ENCODE peak calls at places on chromosomes 16 and 17, in five cellular contexts. One of them, this sample, is unnamed.

GRCh38 chr16:73739049-73739769 is 557.4 kb upstream of the PSMD7 start:
- DNase-seq in fibroblast of the aortic adventitia: no peak
- DNase-seq in mucosa of descending colon: no peak
- DNase-seq in A549: no peak
- DNase-seq in astrocyte of the cerebellum: no peak
- DNase-seq in this sample: no peak

GRCh38 chr17:66426397-66427033 is 124.1 kb downstream of the PRKCA start:
- DNase-seq in mucosa of descending colon: no peak
- DNase-seq in A549: peak
- DNase-seq in astrocyte of the cerebellum: no peak
- DNase-seq in fibroblast of the aortic adventitia: peak
- DNase-seq in this sample: no peak

GRCh38 chr16:87628940-87629339 is 26.6 kb downstream of the JPH3 start:
- DNase-seq in mucosa of descending colon: no peak
- DNase-seq in A549: peak
- DNase-seq in astrocyte of the cerebellum: no peak
- DNase-seq in fibroblast of the aortic adventitia: peak
- DNase-seq in this sample: peak

GRCh38 chr16:30009990-30010816 is 624 bp downstream of the DOC2A start:
- DNase-seq in mucosa of descending colon: no peak
- DNase-seq in astrocyte of the cerebellum: no peak
- DNase-seq in fibroblast of the aortic adventitia: no peak
- DNase-seq in A549: no peak
- DNase-seq in this sample: no peak

GRCh38 chr17:64938925-64939474 is 19.7 kb upstream of the LRRC37A3 start:
- DNase-seq in mucosa of descending colon: peak
- DNase-seq in fibroblast of the aortic adventitia: peak
- DNase-seq in astrocyte of the cerebellum: no peak
- DNase-seq in A549: peak
- DNase-seq in this sample: no peak

GRCh38 chr16:87086156-87086555 is 231.0 kb downstream of the C16orf95 start:
- DNase-seq in fibroblast of the aortic adventitia: peak
- DNase-seq in astrocyte of the cerebellum: peak
- DNase-seq in mucosa of descending colon: no peak
- DNase-seq in A549: no peak
- DNase-seq in this sample: no peak

GRCh38 chr16:84368327-84368996 is at the start of gene ATP2C2:
- DNase-seq in astrocyte of the cerebellum: no peak
- DNase-seq in fibroblast of the aortic adventitia: no peak
- DNase-seq in A549: no peak
- DNase-seq in mucosa of descending colon: peak
- DNase-seq in this sample: no peak

GRCh38 chr17:45740553-45741330 is 43.4 kb upstream of the CRHR1 start:
- DNase-seq in astrocyte of the cerebellum: no peak
- DNase-seq in fibroblast of the aortic adventitia: peak
- DNase-seq in A549: peak
- DNase-seq in mucosa of descending colon: no peak
- DNase-seq in this sample: no peak

GRCh38 chr16:27238016-27238587 is 30.5 kb downstream of the NSMCE1 start:
- DNase-seq in A549: no peak
- DNase-seq in astrocyte of the cerebellum: no peak
- DNase-seq in fibroblast of the aortic adventitia: no peak
- DNase-seq in mucosa of descending colon: peak
- DNase-seq in this sample: no peak

GRCh38 chr16:1336619-1337018 is 3.2 kb downstream of the BAIAP3 start:
- DNase-seq in mucosa of descending colon: no peak
- DNase-seq in fibroblast of the aortic adventitia: no peak
- DNase-seq in astrocyte of the cerebellum: no peak
- DNase-seq in A549: no peak
- DNase-seq in this sample: no peak

GRCh38 chr16:1337486-1337885 is 4.0 kb downstream of the BAIAP3 start:
- DNase-seq in fibroblast of the aortic adventitia: no peak
- DNase-seq in astrocyte of the cerebellum: no peak
- DNase-seq in mucosa of descending colon: no peak
- DNase-seq in A549: no peak
- DNase-seq in this sample: no peak

GRCh38 chr16:1338855-1339675 is 5.6 kb downstream of the BAIAP3 start:
- DNase-seq in A549: no peak
- DNase-seq in astrocyte of the cerebellum: no peak
- DNase-seq in fibroblast of the aortic adventitia: no peak
- DNase-seq in mucosa of descending colon: no peak
- DNase-seq in this sample: no peak

GRCh38 chr16:1335996-1336395 is 2.6 kb downstream of the BAIAP3 start:
- DNase-seq in mucosa of descending colon: no peak
- DNase-seq in astrocyte of the cerebellum: no peak
- DNase-seq in A549: no peak
- DNase-seq in fibroblast of the aortic adventitia: no peak
- DNase-seq in this sample: no peak

DNA sequence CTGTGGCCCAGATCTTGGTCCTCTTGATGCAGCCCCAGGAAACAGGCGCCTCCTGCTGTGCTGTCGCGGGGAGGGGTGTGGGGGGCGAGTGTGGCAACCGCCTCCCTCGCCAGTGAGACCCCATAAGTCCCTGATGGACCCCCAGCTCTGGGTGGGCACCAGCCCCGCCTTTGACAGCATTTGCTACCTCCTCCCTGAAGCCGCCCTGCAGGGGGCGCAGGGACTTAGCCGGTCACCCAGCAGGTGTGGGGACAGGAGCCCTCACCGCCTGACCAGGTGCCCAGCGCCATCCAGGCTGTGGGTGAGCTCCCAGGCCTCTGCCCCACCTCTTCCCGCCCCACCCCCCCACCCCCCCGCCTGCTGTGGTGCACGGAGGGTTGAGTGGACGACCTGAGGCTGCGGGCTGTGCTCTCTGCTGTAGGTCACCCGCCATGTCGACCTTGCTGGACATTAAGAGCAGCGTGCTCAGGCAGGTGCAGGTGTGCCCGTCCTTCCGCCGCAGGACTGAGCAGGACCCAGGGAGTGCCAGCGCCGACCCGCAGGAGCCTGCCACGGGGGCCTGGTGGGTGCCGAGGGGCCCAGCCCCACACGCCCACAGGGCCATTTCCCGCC is 4.8 kb downstream of the BAIAP3 start:
- DNase-seq in A549: peak
- DNase-seq in astrocyte of the cerebellum: no peak
- DNase-seq in mucosa of descending colon: peak
- DNase-seq in fibroblast of the aortic adventitia: no peak
- DNase-seq in this sample: no peak
- TF ChIP-seq CTCF in A549: peak
- TF ChIP-seq CTCF in astrocyte of the cerebellum: no peak
- TF ChIP-seq CTCF in mucosa of descending colon: peak
- TF ChIP-seq CTCF in fibroblast of the aortic adventitia: peak
- TF ChIP-seq CTCF in this sample: peak

GRCh38 chr17:41519501-41520224 is 973 bp upstream of the KRT15 start:
- DNase-seq in fibroblast of the aortic adventitia: no peak
- DNase-seq in A549: no peak
- DNase-seq in astrocyte of the cerebellum: no peak
- DNase-seq in mucosa of descending colon: no peak
- DNase-seq in this sample: no peak

GRCh38 chr17:41516147-41516827 is 2.4 kb downstream of the KRT15 start:
- DNase-seq in fibroblast of the aortic adventitia: no peak
- DNase-seq in astrocyte of the cerebellum: no peak
- DNase-seq in A549: no peak
- DNase-seq in mucosa of descending colon: no peak
- DNase-seq in this sample: no peak

GRCh38 chr17:41518031-41518430 is 659 bp downstream of the KRT15 start:
- DNase-seq in astrocyte of the cerebellum: no peak
- DNase-seq in A549: no peak
- DNase-seq in fibroblast of the aortic adventitia: no peak
- DNase-seq in mucosa of descending colon: no peak
- DNase-seq in this sample: no peak

GRCh38 chr17:41518789-41519449 is at the start of gene KRT15:
- DNase-seq in fibroblast of the aortic adventitia: peak
- DNase-seq in astrocyte of the cerebellum: no peak
- DNase-seq in A549: no peak
- DNase-seq in mucosa of descending colon: no peak
- DNase-seq in this sample: no peak

GRCh38 chr17:41516828-41517283 is 1.8 kb downstream of the KRT15 start:
- DNase-seq in A549: no peak
- DNase-seq in astrocyte of the cerebellum: no peak
- DNase-seq in fibroblast of the aortic adventitia: no peak
- DNase-seq in mucosa of descending colon: no peak
- DNase-seq in this sample: no peak
- H3K4me3 ChIP-seq in A549: no peak
- H3K4me3 ChIP-seq in astrocyte of the cerebellum: no peak
- H3K4me3 ChIP-seq in fibroblast of the aortic adventitia: no peak
- H3K4me3 ChIP-seq in mucosa of descending colon: no peak
- H3K4me3 ChIP-seq in this sample: no peak

DNA sequence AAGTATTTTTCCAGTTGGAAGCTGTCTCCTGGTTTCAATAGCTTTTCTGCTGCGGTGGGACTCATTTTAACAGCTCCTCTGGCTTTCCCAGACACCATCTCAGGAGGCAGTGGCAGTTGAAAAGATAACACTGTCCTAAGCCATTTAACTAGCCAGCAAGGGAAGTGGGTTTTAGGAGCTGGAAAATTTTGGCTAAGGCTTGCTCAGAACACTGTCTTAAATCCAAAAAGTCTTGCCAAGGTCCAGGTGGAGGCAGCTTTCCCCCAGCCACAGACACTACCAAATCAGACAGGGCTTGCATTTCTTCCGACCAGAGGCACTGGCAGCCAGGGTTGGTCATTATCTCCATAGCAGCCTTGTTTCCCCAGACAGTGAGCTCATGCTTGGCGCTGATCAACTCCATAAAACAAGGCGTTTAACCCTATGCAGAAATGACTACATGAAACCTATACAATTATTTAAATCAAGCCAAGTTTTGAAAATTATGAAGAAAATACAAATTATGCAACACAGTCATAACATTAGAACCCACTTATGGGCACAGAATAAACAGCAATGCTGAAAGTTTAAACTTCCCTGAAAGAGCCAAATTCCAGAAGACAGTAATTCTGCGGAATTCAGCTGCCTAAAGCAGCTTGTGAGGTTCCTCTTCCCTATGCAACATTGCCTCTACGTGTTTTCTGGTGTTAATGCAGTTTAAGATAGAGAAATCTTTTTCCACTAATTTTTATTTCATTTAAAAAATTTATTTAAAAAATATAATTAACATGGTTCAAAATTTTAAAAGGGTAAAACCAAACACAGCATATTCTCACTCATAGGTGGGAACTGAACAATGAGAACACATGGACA is 25.0 kb downstream of the GABARAPL2 start:
- DNase-seq in A549: no peak
- DNase-seq in mucosa of descending colon: no peak
- DNase-seq in astrocyte of the cerebellum: peak
- DNase-seq in fibroblast of the aortic adventitia: peak
- DNase-seq in this sample: no peak
- TF ChIP-seq CTCF in A549: no peak
- TF ChIP-seq CTCF in mucosa of descending colon: no peak
- TF ChIP-seq CTCF in astrocyte of the cerebellum: peak
- TF ChIP-seq CTCF in fibroblast of the aortic adventitia: peak
- TF ChIP-seq CTCF in this sample: no peak

GRCh38 chr16:1745181-1745899 is 26.0 kb downstream of the NME3 start:
- DNase-seq in astrocyte of the cerebellum: peak
- DNase-seq in A549: no peak
- DNase-seq in mucosa of descending colon: no peak
- DNase-seq in fibroblast of the aortic adventitia: peak
- DNase-seq in this sample: no peak
- H3K4me3 ChIP-seq in astrocyte of the cerebellum: peak
- H3K4me3 ChIP-seq in A549: no peak
- H3K4me3 ChIP-seq in mucosa of descending colon: no peak
- H3K4me3 ChIP-seq in fibroblast of the aortic adventitia: no peak
- H3K4me3 ChIP-seq in this sample: no peak

DNA sequence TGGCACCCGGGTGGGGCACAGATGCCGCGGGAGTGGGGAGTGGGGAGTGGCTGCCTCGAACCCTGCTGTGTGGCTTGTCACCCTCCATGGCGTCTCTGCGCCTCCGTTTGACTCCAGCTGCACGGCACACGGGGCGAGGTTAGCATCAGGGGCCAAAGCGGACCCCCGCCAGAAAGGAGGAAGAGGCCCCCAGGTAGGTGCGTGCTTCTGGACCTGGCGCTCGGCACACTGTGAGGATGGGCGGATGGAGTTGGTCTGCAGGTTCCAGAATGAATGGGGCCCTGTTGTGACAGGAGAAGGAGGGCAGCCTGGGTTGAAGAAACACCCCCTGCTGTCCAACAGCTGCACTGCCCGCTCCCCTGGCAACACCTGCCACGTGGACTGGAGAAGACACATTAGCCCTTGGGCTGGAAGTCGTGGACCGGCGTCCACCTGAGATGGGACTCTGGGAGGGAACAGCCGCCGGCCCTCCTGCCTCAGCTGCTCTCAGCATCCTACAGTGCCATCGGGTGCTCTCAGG is 9.4 kb upstream of the FASN start:
- DNase-seq in fibroblast of the aortic adventitia: no peak
- DNase-seq in A549: peak
- DNase-seq in mucosa of descending colon: no peak
- DNase-seq in astrocyte of the cerebellum: no peak
- DNase-seq in this sample: no peak
- TF ChIP-seq CTCF in fibroblast of the aortic adventitia: no peak
- TF ChIP-seq CTCF in A549: peak
- TF ChIP-seq CTCF in mucosa of descending colon: no peak
- TF ChIP-seq CTCF in astrocyte of the cerebellum: peak
- TF ChIP-seq CTCF in this sample: peak

DNA sequence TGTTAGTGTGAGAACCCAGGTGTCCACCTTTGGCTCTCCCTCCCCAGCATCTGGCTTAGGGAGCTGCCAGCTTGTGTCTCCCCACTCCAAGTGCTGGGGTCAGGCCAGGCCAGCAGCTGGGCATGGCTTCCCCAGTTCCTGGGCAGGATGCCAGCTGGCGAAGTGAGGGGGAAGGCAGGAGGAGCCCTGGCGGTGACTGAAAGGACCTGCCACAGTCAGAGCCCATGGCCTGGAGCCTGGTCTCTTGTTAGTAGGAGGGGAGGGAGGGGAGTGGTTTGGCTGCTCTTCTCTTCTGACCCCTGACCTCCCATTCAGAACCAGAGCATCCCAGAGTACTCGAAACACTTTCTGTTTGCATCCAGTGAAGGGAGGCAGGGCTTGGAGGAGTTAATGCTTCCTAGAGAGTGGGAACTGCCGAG is 586 bp downstream of the CHD3 start:
- DNase-seq in mucosa of descending colon: peak
- DNase-seq in A549: peak
- DNase-seq in astrocyte of the cerebellum: peak
- DNase-seq in fibroblast of the aortic adventitia: peak
- DNase-seq in this sample: peak
- H3K4me3 ChIP-seq in mucosa of descending colon: no peak
- H3K4me3 ChIP-seq in A549: peak
- H3K4me3 ChIP-seq in astrocyte of the cerebellum: peak
- H3K4me3 ChIP-seq in fibroblast of the aortic adventitia: peak
- H3K4me3 ChIP-seq in this sample: no peak

GRCh38 chr16:24552705-24553104 is 13.3 kb downstream of the RBBP6 start:
- DNase-seq in mucosa of descending colon: no peak
- DNase-seq in A549: no peak
- DNase-seq in fibroblast of the aortic adventitia: no peak
- DNase-seq in astrocyte of the cerebellum: no peak
- DNase-seq in this sample: no peak
- TF ChIP-seq CTCF in mucosa of descending colon: no peak
- TF ChIP-seq CTCF in A549: no peak
- TF ChIP-seq CTCF in fibroblast of the aortic adventitia: no peak
- TF ChIP-seq CTCF in astrocyte of the cerebellum: no peak
- TF ChIP-seq CTCF in this sample: no peak

GRCh38 chr17:75031972-75032895 is 14.5 kb downstream of the ATP5PD start:
- DNase-seq in fibroblast of the aortic adventitia: peak
- DNase-seq in A549: peak
- DNase-seq in mucosa of descending colon: peak
- DNase-seq in astrocyte of the cerebellum: no peak
- DNase-seq in this sample: no peak
- H3K4me3 ChIP-seq in fibroblast of the aortic adventitia: peak
- H3K4me3 ChIP-seq in A549: peak
- H3K4me3 ChIP-seq in mucosa of descending colon: no peak
- H3K4me3 ChIP-seq in astrocyte of the cerebellum: peak
- H3K4me3 ChIP-seq in this sample: peak

GRCh38 chr16:68972720-68973119 is 129.4 kb downstream of the TANGO6 start:
- DNase-seq in A549: peak
- DNase-seq in mucosa of descending colon: peak
- DNase-seq in fibroblast of the aortic adventitia: peak
- DNase-seq in astrocyte of the cerebellum: peak
- DNase-seq in this sample: peak
- TF ChIP-seq CTCF in A549: peak
- TF ChIP-seq CTCF in mucosa of descending colon: no peak
- TF ChIP-seq CTCF in fibroblast of the aortic adventitia: peak
- TF ChIP-seq CTCF in astrocyte of the cerebellum: peak
- TF ChIP-seq CTCF in this sample: peak

This sample was measured in kidney epithelial cell.